ENCODE peak calls at places on chromosome 20, in eight cellular contexts. I is pancreas; P is SK-N-MC; Q is effector memory CD4-positive, alpha-beta T cell; V is lower lobe of right lung; K is transverse colon; E is LNCaP clone FGC; W is Jurkat, Clone E6-1. M is an unnamed sample.
A peak's percentile ranks its signal among the peaks of the same experiment; 100 is the strongest.

GRCh38 chr20:13325033-13325432 is 104.0 kb downstream of the ISM1 start:
- DNase-seq in V (no peak), W (no peak), E (no peak), K (no peak), I (no peak), Q (no peak), P (no peak), M (peak; percentile 4)

GRCh38 chr20:35615667-35616464 is at the start of gene SPAG4:
- DNase-seq in Q (peak; percentile 100), V (peak; percentile 100), E (no peak), I (peak; percentile 99), W (no peak), K (peak; percentile 100), P (no peak), M (peak; percentile 54)

GRCh38 chr20:56391037-56391436 is 978 bp downstream of the AURKA start:
- DNase-seq in I (no peak), V (no peak), E (no peak), Q (no peak), P (no peak), K (no peak), W (no peak), M (peak; percentile 8)

GRCh38 chr20:59777321-59777705 is 156.1 kb downstream of the SYCP2 start:
- DNase-seq in V (no peak), W (no peak), I (no peak), K (peak; percentile 40), Q (no peak), E (no peak), P (no peak), M (peak; percentile 85)

GRCh38 chr20:22452442-22453011 is 131.8 kb downstream of the FOXA2 start:
- DNase-seq in Q (no peak), K (no peak), I (no peak), P (no peak), V (no peak), E (peak; percentile 60), W (no peak), M (peak; percentile 39)

GRCh38 chr20:46078954-46079353 is 10.8 kb downstream of the NCOA5 start:
- DNase-seq in E (no peak), I (no peak), P (no peak), W (no peak), K (no peak), Q (no peak), V (no peak), M (no peak)

GRCh38 chr20:44104807-44105517 is 82.0 kb downstream of the JPH2 start:
- DNase-seq in V (no peak), K (no peak), Q (no peak), W (no peak), I (no peak), P (no peak), E (peak; percentile 54), M (no peak)

GRCh38 chr20:63122626-63123025 is 93.3 kb downstream of the YTHDF1 start:
- DNase-seq in E (no peak), W (no peak), V (peak; percentile 3), P (no peak), I (no peak), Q (no peak), K (no peak), M (no peak)

GRCh38 chr20:4666001-4666470 is 55.7 kb upstream of the PRND start:
- DNase-seq in P (no peak), I (no peak), V (no peak), E (no peak), W (peak; percentile 59), K (peak; percentile 23), Q (peak; percentile 48), M (peak; percentile 18)

GRCh38 chr20:46468508-46468907 is 44.9 kb downstream of the ZNF334 start:
- DNase-seq in Q (no peak), V (no peak), E (no peak), I (no peak), K (no peak), W (no peak), P (no peak), M (no peak)

GRCh38 chr20:63230800-63231268 is 4.9 kb upstream of the BIRC7 start:
- DNase-seq in I (peak; percentile 33), P (no peak), E (no peak), W (no peak), K (peak; percentile 32), V (no peak), Q (no peak), M (peak; percentile 43)

GRCh38 chr20:35490736-35491181 is 35.4 kb downstream of the CEP250 start:
- DNase-seq in K (peak; percentile 47), W (peak; percentile 86), Q (peak; percentile 32), I (no peak), P (no peak), V (no peak), E (no peak), M (peak; percentile 42)

GRCh38 chr20:25212242-25212641 is 16.7 kb downstream of the ENTPD6 start:
- DNase-seq in V (no peak), Q (no peak), I (no peak), K (no peak), E (no peak), W (no peak), P (no peak), M (no peak)

GRCh38 chr20:37543828-37544227 is 16.2 kb upstream of the BLCAP start:
- DNase-seq in K (no peak), P (no peak), V (no peak), Q (no peak), I (no peak), E (no peak), W (peak; percentile 25), M (no peak)

GRCh38 chr20:24289737-24290481 is 179.5 kb upstream of the SYNDIG1 start:
- DNase-seq in Q (no peak), W (peak; percentile 96), V (no peak), P (no peak), I (no peak), E (no peak), K (no peak), M (peak; percentile 4)

GRCh38 chr20:36311854-36312723 is 6.0 kb downstream of the DLGAP4 start:
- DNase-seq in I (no peak), K (no peak), V (no peak), E (no peak), Q (no peak), W (no peak), P (no peak), M (no peak)

GRCh38 chr20:3010985-3011723 is 32.3 kb upstream of the GNRH2 start:
- DNase-seq in E (no peak), P (no peak), I (no peak), V (no peak), W (no peak), K (no peak), Q (no peak), M (no peak)

GRCh38 chr20:41048475-41049242 is 20.0 kb downstream of the TOP1 start:
- DNase-seq in P (no peak), K (no peak), W (peak; percentile 78), E (no peak), V (no peak), I (no peak), Q (no peak), M (peak; percentile 77)

GRCh38 chr20:32898721-32899120 is 40.0 kb downstream of the EFCAB8 start:
- DNase-seq in W (peak; percentile 57), Q (no peak), I (no peak), K (no peak), V (no peak), E (no peak), P (no peak), M (no peak)

GRCh38 chr20:8305449-8305978 is 173.4 kb downstream of the PLCB1 start:
- DNase-seq in V (peak; percentile 61), Q (peak; percentile 65), E (peak; percentile 54), P (no peak), I (peak; percentile 52), K (peak; percentile 53), W (peak; percentile 84), M (peak; percentile 79)

GRCh38 chr20:17662333-17663039 is 19.6 kb downstream of the RRBP1 start:
- DNase-seq in Q (no peak), W (no peak), K (peak; percentile 26), V (no peak), P (no peak), I (no peak), E (no peak), M (no peak)

GRCh38 chr20:53923745-53924369 is 146.5 kb downstream of the BCAS1 start:
- DNase-seq in P (no peak), V (no peak), E (no peak), K (peak; percentile 4), I (no peak), W (no peak), Q (no peak), M (no peak)
- H3K4me3 ChIP-seq in P (no peak overlapping the region), V (no peak overlapping the region), E (no peak overlapping the region), K (no peak overlapping the region), I (no peak overlapping the region), W (no peak overlapping the region), Q (no peak overlapping the region), M (no peak overlapping the region)

DNA sequence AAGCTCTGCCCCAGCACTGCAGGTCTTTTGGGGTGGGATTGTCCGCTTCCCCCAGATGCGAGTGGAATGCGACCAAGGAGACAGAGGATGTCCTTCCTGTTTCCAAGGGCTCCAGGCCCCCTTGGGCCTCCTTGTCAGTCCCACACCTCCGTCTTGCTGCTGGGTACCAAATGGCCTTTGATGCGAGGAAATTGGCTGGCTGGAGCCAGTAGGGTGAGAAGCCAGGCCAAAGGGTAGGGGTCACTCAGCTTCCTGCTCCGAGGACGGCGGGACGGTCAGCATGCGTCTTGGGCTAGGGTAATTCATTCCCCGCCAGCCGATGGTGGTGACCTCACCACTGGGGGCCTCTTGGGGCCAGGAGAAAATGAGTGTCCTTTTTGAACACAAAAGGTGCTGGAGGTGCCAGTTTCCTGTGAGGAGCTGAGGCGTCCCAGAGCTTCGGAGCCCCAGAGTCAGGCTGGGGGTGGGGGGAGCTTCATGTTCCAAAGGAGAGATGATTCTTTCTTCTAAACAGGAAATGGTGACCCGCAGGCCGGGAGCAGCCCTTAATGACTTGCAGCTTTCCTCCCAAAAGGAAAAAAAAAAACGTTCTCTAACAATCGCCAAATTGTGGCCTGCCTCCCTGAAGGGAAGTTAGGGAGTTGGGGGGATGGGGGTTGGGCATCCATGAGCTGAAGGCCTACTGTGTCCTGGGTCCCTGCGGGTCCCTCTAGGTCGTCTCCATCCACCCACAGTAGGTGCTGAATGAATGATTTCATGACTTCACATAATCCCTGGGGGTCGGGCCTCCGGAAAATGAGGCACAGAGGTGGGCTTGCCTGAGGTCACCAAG is 6.7 kb downstream of the SNAI1 start:
- DNase-seq in Q (no peak), I (no peak), K (peak; percentile 27), V (peak; percentile 57), P (peak; percentile 34), W (no peak), E (no peak), M (no peak)
- H3K4me3 ChIP-seq in Q (no peak overlapping the region), I (no peak overlapping the region), K (no peak overlapping the region), V (peak overlapping the region; percentile 8), P (peak overlapping the region; percentile 29), W (no peak overlapping the region), E (no peak overlapping the region), M (no peak overlapping the region)

DNA sequence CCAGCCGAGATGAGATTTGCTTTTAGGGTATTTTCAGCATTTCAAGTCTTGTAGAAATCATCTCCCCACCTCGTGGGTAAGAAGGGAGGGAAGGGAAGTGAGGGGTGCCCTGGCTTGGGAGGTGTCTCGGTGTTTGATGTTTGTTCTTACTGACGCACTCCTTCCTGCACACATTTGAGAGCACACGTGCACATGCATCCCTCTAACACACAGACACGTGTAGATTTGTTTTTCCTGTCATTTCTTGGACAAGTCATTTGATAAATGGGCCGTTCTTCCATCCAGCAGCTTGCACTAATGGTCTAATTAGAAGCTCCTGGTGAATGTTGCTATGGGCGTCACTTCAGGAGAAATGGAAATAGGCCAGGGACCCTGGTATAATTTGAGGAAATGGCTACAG is 352.4 kb downstream of the CDH4 start:
- DNase-seq in Q (no peak), K (no peak), I (no peak), W (no peak), V (no peak), P (no peak), E (no peak), M (no peak)
- H3K4me3 ChIP-seq in Q (no peak overlapping the region), K (no peak overlapping the region), I (no peak overlapping the region), W (no peak overlapping the region), V (no peak overlapping the region), P (no peak overlapping the region), E (no peak overlapping the region), M (no peak overlapping the region)

GRCh38 chr20:57568088-57568896 is 7.4 kb downstream of the PCK1 start:
- DNase-seq in V (no peak), E (no peak), K (no peak), W (no peak), Q (no peak), P (no peak), I (no peak), M (no peak)
- H3K4me3 ChIP-seq in V (no peak overlapping the region), E (no peak overlapping the region), K (no peak overlapping the region), W (no peak overlapping the region), Q (no peak overlapping the region), P (no peak overlapping the region), I (no peak overlapping the region), M (no peak overlapping the region)